ENCODE peak calls at places on chromosomes 12 and 14, in five cellular contexts. L is HFF-Myc, Y is DND-41, K is right lobe of liver, N is HCEC 1CT. O is an unnamed sample.

GRCh38 chr14:27050195-27050594 is 452.4 kb upstream of the NOVA1 start:
- DNase-seq in N (no peak), K (no peak), L (no peak), Y (no peak), O (no peak)

GRCh38 chr14:102028733-102029132 is 58.1 kb downstream of the HSP90AA1 start:
- DNase-seq in K (no peak), L (no peak), Y (no peak), N (peak), O (peak)

GRCh38 chr12:1234073-1234472 is 243.1 kb downstream of the ERC1 start:
- DNase-seq in Y (no peak), L (peak), N (no peak), K (no peak), O (no peak)

GRCh38 chr12:14768823-14769405 is 34.4 kb downstream of the WBP11 start:
- DNase-seq in Y (no peak), K (no peak), L (no peak), N (no peak), O (peak)

GRCh38 chr14:87960013-87960787 is 32.8 kb downstream of the GALC start:
- DNase-seq in N (no peak), Y (no peak), K (no peak), L (no peak), O (no peak)

GRCh38 chr14:32560213-32560857 is 231.2 kb downstream of the AKAP6 start:
- DNase-seq in L (peak), N (peak), Y (peak), K (no peak), O (peak)

GRCh38 chr12:129531004-129531403 is 372.8 kb downstream of the TMEM132D start:
- DNase-seq in N (no peak), L (no peak), Y (no peak), K (no peak), O (no peak)

GRCh38 chr12:88336071-88336768 is 194.1 kb downstream of the TMTC3 start:
- DNase-seq in N (no peak), L (no peak), K (no peak), Y (no peak), O (no peak)

GRCh38 chr12:14418526-14418925 is 53.0 kb downstream of the ATF7IP start:
- DNase-seq in K (no peak), N (peak), L (no peak), Y (no peak), O (peak)

GRCh38 chr14:74459981-74460380 is 33.1 kb downstream of the NPC2 start:
- DNase-seq in N (no peak), K (no peak), Y (no peak), L (no peak), O (no peak)

GRCh38 chr14:75181426-75182062 is 5.1 kb upstream of the TMED10 start:
- DNase-seq in Y (no peak), L (no peak), N (no peak), K (no peak), O (no peak)

GRCh38 chr12:82758743-82759142 is 72.0 kb downstream of the TMTC2 start:
- DNase-seq in Y (no peak), N (no peak), K (no peak), L (no peak), O (no peak)

GRCh38 chr14:65222434-65222833 is 120.1 kb upstream of the MAX start:
- DNase-seq in Y (peak), N (peak), L (no peak), K (peak), O (peak)

GRCh38 chr12:61754214-61754613 is 506.0 kb upstream of the USP15 start:
- DNase-seq in L (no peak), N (no peak), K (no peak), Y (no peak), O (no peak)

GRCh38 chr12:27913999-27914614 is 58.4 kb downstream of the PTHLH start:
- DNase-seq in L (no peak), N (no peak), Y (no peak), K (no peak), O (no peak)

GRCh38 chr12:78120866-78121590 is 290.3 kb downstream of the NAV3 start:
- DNase-seq in L (no peak), Y (no peak), K (no peak), N (peak), O (peak)

GRCh38 chr12:23352670-23353069 is 596.8 kb downstream of the SOX5 start:
- DNase-seq in N (no peak), Y (no peak), L (no peak), K (no peak), O (no peak)

GRCh38 chr12:80226576-80226975 is 127.2 kb downstream of the OTOGL start:
- DNase-seq in Y (no peak), K (no peak), L (no peak), N (peak), O (peak)

GRCh38 chr12:45991289-45992249 is 1.2 kb upstream of the SCAF11 start:
- DNase-seq in K (peak), L (no peak), Y (peak), N (peak), O (peak)

GRCh38 chr12:128823216-128823915 is 392 bp downstream of the SLC15A4 start:
- DNase-seq in L (no peak), Y (no peak), K (peak), N (no peak), O (no peak)

GRCh38 chr14:96762650-96763049 is 34.5 kb upstream of the VRK1 start:
- DNase-seq in K (no peak), Y (peak), L (peak), N (peak), O (peak)

GRCh38 chr14:68135566-68135965 is 316.0 kb downstream of the RAD51B start:
- DNase-seq in Y (no peak), K (no peak), N (peak), L (no peak), O (peak)

GRCh38 chr14:72745991-72746980 is 147.6 kb downstream of the DPF3 start:
- DNase-seq in K (peak), N (peak), L (peak), Y (no peak), O (peak)

GRCh38 chr12:68960162-68960501 is 27.2 kb upstream of the CPM start:
- DNase-seq in L (no peak), N (peak), Y (no peak), K (no peak), O (no peak)

GRCh38 chr14:90419200-90419599 is 22.4 kb downstream of the CALM1 start:
- DNase-seq in N (peak), Y (no peak), K (peak), L (peak), O (peak)

GRCh38 chr14:66099451-66099850 is 386.7 kb upstream of the CCDC196 start:
- DNase-seq in Y (no peak), L (no peak), K (no peak), N (no peak), O (no peak)

GRCh38 chr14:99125616-99126431 is 146.2 kb downstream of the BCL11B start:
- DNase-seq in N (no peak), Y (no peak), K (no peak), L (no peak), O (no peak)

GRCh38 chr12:108609535-108610335 is 11.9 kb upstream of the TMEM119 start:
- DNase-seq in L (peak), Y (no peak), N (peak), K (no peak), O (peak)

GRCh38 chr14:64713677-64714076 is 9.5 kb downstream of the PLEKHG3 start:
- DNase-seq in L (no peak), K (no peak), N (no peak), Y (no peak), O (no peak)

GRCh38 chr14:51507556-51508511 is 143.9 kb upstream of the FRMD6 start:
- DNase-seq in N (no peak), Y (no peak), K (no peak), L (peak), O (peak)

GRCh38 chr14:100422556-100423420 is 99.6 kb downstream of the SLC25A47 start:
- DNase-seq in K (peak), N (no peak), Y (no peak), L (no peak), O (no peak)

GRCh38 chr14:36556811-36557433 is 25.5 kb downstream of the NKX2-8 start:
- DNase-seq in K (no peak), N (peak), L (no peak), Y (peak), O (peak)

GRCh38 chr14:95519699-95520098 is 3.2 kb upstream of the SYNE3 start:
- DNase-seq in L (peak), Y (peak), N (peak), K (peak), O (peak)

GRCh38 chr12:12992418-12993175 is 7.5 kb downstream of the HEBP1 start:
- DNase-seq in K (no peak), N (peak), Y (no peak), L (peak), O (peak)

GRCh38 chr12:52851787-52852186 is 3.0 kb upstream of the KRT78 start:
- DNase-seq in L (no peak), K (no peak), Y (no peak), N (no peak), O (no peak)